ENCODE peak calls at places on chromosomes 5 and 9, in eight cellular contexts. E is PC-3, V is endodermal cell, G is heart right ventricle, N is left lung, I is adrenal gland, W is breast epithelium, L is hepatocyte. F is an unnamed sample.
A peak's percentile ranks its signal among the peaks of the same experiment; 100 is the strongest.

GRCh38 chr9:109113239-109113638 is 6.5 kb downstream of the TMEM245 start:
- DNase-seq in G (no peak), L (no peak), I (no peak), N (no peak), V (no peak), W (no peak), E (no peak), F (no peak)

GRCh38 chr5:140802781-140803271 is 2.0 kb downstream of the PCDHA3 start:
- DNase-seq in G (no peak), L (no peak), V (peak; percentile 27), E (no peak), I (no peak), N (peak; percentile 65), W (no peak), F (no peak)

GRCh38 chr9:121839726-121840500 is 188.5 kb downstream of the DAB2IP start:
- DNase-seq in G (no peak), V (peak; percentile 32), L (no peak), I (no peak), N (no peak), W (no peak), E (no peak), F (no peak)

GRCh38 chr9:137986268-137987099 is 108.9 kb downstream of the CACNA1B start:
- DNase-seq in N (no peak), I (no peak), W (no peak), L (peak; percentile 1), V (no peak), G (no peak), E (no peak), F (no peak)

GRCh38 chr9:116792271-116792670 is 105.2 kb downstream of the TRIM32 start:
- DNase-seq in N (no peak), L (no peak), W (no peak), V (no peak), G (no peak), E (no peak), I (no peak), F (no peak)

GRCh38 chr9:95065224-95065623 is 252.3 kb downstream of the FANCC start:
- DNase-seq in V (no peak), W (peak; percentile 13), L (no peak), N (no peak), I (no peak), E (no peak), G (no peak), F (peak; percentile 2)

GRCh38 chr5:132664696-132665209 is 6.8 kb downstream of the IL13 start:
- DNase-seq in W (no peak), E (no peak), L (no peak), I (no peak), V (no peak), G (no peak), N (no peak), F (no peak)

GRCh38 chr9:134966270-134966669 is 48.6 kb upstream of the FCN1 start:
- DNase-seq in E (no peak), W (no peak), V (peak; percentile 32), G (no peak), N (peak; percentile 47), I (no peak), L (no peak), F (no peak)

GRCh38 chr5:17204133-17204489 is 13.3 kb upstream of the BASP1 start:
- DNase-seq in I (no peak), E (no peak), W (no peak), V (no peak), N (no peak), G (no peak), L (no peak), F (no peak)

GRCh38 chr9:129556576-129557191 is 64.2 kb downstream of the C9orf50 start:
- DNase-seq in L (no peak), I (no peak), G (no peak), W (no peak), E (no peak), N (peak; percentile 10), V (peak; percentile 73), F (no peak)

GRCh38 chr9:18666987-18667772 is 193.2 kb downstream of the ADAMTSL1 start:
- DNase-seq in V (no peak), N (no peak), G (no peak), I (no peak), W (no peak), E (peak; percentile 55), L (peak; percentile 5), F (no peak)

GRCh38 chr5:4058899-4059298 is 463.3 kb downstream of the IRX1 start:
- DNase-seq in I (no peak), W (no peak), E (no peak), N (peak; percentile 29), V (peak; percentile 59), L (peak; percentile 61), G (no peak), F (no peak)

GRCh38 chr5:152104211-152104610 is 179.6 kb upstream of the GLRA1 start:
- DNase-seq in I (no peak), W (no peak), N (no peak), V (no peak), G (no peak), L (no peak), E (no peak), F (no peak)

GRCh38 chr9:134066923-134067851 is 639 bp downstream of the BRD3 start:
- DNase-seq in L (peak; percentile 68), E (no peak), V (peak; percentile 68), N (peak; percentile 82), W (no peak), I (peak; percentile 32), G (no peak), F (peak; percentile 60)

GRCh38 chr9:99398241-99398640 is 176.2 kb downstream of the SEC61B start:
- DNase-seq in W (no peak), V (no peak), I (no peak), E (no peak), L (no peak), N (no peak), G (no peak), F (no peak)

GRCh38 chr5:34957299-34957698 is 27.9 kb downstream of the DNAJC21 start:
- DNase-seq in V (no peak), N (no peak), I (no peak), G (no peak), W (no peak), E (no peak), L (no peak), F (no peak)

GRCh38 chr5:151456321-151456940 is 9.0 kb downstream of the SLC36A1 start:
- DNase-seq in N (no peak), V (no peak), I (no peak), L (peak; percentile 23), E (no peak), G (no peak), W (no peak), F (peak; percentile 60)

GRCh38 chr5:101977729-101978345 is 318.2 kb downstream of the SLCO4C1 start:
- DNase-seq in G (no peak), E (peak; percentile 75), V (no peak), W (no peak), L (peak; percentile 78), I (no peak), N (no peak), F (no peak)

GRCh38 chr5:6749026-6749716 is 35.9 kb downstream of the TENT4A start:
- DNase-seq in E (no peak), G (no peak), L (no peak), V (no peak), I (no peak), N (no peak), W (no peak), F (no peak)

GRCh38 chr9:8723195-8723594 is 923.6 kb upstream of the DMAC1 start:
- DNase-seq in L (no peak), I (no peak), W (no peak), G (no peak), E (no peak), N (no peak), V (no peak), F (no peak)

GRCh38 chr5:138157626-138158025 is 18.4 kb upstream of the NME5 start:
- DNase-seq in V (no peak), N (no peak), G (no peak), E (no peak), I (no peak), W (no peak), L (no peak), F (no peak)

GRCh38 chr9:18473551-18474279 is at the start of gene ADAMTSL1:
- DNase-seq in G (peak; percentile 60), E (no peak), L (peak; percentile 60), N (no peak), W (peak; percentile 54), I (peak; percentile 60), V (peak; percentile 93), F (peak; percentile 33)

DNA sequence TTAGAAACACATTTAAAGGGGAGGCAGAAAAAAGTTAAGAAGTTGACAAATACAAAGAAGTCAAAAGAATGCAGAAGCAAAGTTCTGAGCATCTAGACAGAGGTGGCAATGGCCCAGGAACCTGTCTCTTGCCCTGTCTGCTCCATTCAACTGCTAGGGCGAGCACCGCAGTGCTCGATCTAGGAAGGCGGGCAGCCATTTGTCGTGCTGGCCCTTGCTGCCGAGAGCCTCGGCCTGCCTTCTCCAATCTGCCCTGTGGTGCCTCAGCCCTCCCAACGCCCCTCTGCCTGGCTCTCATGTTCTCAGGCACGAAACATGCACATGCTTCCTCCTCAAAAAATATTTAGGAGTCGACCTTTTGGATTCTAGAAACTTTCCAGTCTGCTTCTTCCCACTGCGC is 42.2 kb downstream of the DDX31 start:
- DNase-seq in E (no peak), N (no peak), V (no peak), I (no peak), L (no peak), G (no peak), W (no peak), F (no peak)
- H3K36me3 ChIP-seq in E (peaks cover 38% of the 10 kb centered on the region), N (peaks cover 77% of the 10 kb centered on the region), V (peaks cover 88% of the 10 kb centered on the region), I (no peaks in the 10 kb centered on the region), L (no peaks in the 10 kb centered on the region), G (peaks cover 36% of the 10 kb centered on the region), W (peaks cover 17% of the 10 kb centered on the region), F (no peaks in the 10 kb centered on the region)

GRCh38 chr9:89234186-89234585 is 55.6 kb upstream of the SHC3 start:
- DNase-seq in G (no peak), L (no peak), I (no peak), E (no peak), N (no peak), V (no peak), W (no peak), F (no peak)
- H3K4me3 ChIP-seq in G (peak overlapping the region; percentile 21), L (peak overlapping the region; percentile 18), I (peak overlapping the region; percentile 39), E (no peak overlapping the region), N (peak overlapping the region; percentile 10), V (peak overlapping the region; percentile 82), W (no peak overlapping the region), F (no peak overlapping the region)

GRCh38 chr5:117455236-117456233 is 880.9 kb upstream of the SEMA6A start:
- DNase-seq in G (no peak), E (no peak), L (peak; percentile 67), N (peak; percentile 26), V (peak; percentile 89), I (no peak), W (no peak), F (peak; percentile 52)
- TF ChIP-seq CTCF in G (no peak), E (no peak), L (peak; percentile 38), N (peak; percentile 20), V (peak; percentile 85), I (no peak), W (no peak), F (no peak)

DNA sequence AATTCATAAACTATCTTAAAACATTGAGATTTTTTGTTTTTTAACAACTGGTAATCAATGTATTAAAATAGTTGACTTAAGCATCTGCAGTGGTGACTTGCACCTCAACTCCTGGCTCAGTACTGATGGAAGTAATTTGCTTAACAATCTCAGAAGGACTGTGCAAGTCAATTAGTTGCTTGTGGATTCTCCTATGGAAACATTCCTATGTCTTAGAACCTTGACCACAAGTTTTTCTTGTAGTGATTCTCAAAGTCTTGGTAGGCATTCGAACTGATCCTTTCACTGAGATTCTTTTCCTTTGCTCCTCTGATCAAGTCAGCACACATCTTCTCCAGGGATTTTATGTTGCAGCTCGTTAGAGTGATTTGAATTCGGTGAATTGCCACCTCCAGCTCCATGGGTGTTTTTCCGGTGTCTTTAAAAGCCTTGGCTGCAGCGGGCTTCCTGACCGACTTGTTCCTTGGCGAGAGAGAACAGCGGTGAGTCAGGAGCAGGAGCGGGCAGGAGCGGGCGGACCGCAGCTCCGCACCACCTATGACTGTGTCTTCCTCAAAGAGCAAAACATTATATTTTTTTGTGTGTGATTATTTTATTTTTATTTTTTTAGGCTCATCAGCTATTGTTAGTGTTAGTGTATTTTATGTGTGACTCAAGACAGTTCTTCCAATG is 21.1 kb downstream of the HMGXB3 start:
- DNase-seq in W (peak; percentile 82), G (peak; percentile 28), I (peak; percentile 87), E (peak; percentile 88), V (peak; percentile 89), N (peak; percentile 57), L (no peak), F (no peak)
- H3K36me3 ChIP-seq in W (peaks cover 6% of the 10 kb centered on the region), G (peaks cover 32% of the 10 kb centered on the region), I (no peaks in the 10 kb centered on the region), E (peaks cover 68% of the 10 kb centered on the region), V (peaks cover 94% of the 10 kb centered on the region), N (peaks cover 98% of the 10 kb centered on the region), L (peaks cover 5% of the 10 kb centered on the region), F (peaks cover 10% of the 10 kb centered on the region)

F was measured in mucosa of descending colon.